ENCODE peak calls at places on chromosomes 4 and X, in eight cellular contexts. R is RWPE2; D is Jurkat, Clone E6-1; B is fibroblast of lung; U is breast epithelium; T is SJSA1; E is choroid plexus epithelial cell; N is AG10803. Q is an unnamed sample.

GRCh38 chrX:31213941-31214340 is 142.1 kb upstream of the FTHL17 start:
- DNase-seq in R (no peak), N (peak), T (no peak), E (peak), D (peak), U (no peak), B (no peak), Q (peak)

GRCh38 chrX:129963729-129964128 is 18.7 kb upstream of the BCORL1 start:
- DNase-seq in E (no peak), R (no peak), U (no peak), B (no peak), D (no peak), N (no peak), T (no peak), Q (no peak)

GRCh38 chrX:129433461-129433860 is 89.8 kb downstream of the SMARCA1 start:
- DNase-seq in N (no peak), B (no peak), D (no peak), E (no peak), U (no peak), R (no peak), T (no peak), Q (no peak)

GRCh38 chr4:37988670-37989069 is 28.5 kb downstream of the PTTG2 start:
- DNase-seq in N (no peak), U (no peak), T (no peak), E (no peak), B (peak), R (no peak), D (no peak), Q (no peak)

GRCh38 chr4:150828159-150828558 is 186.9 kb downstream of the LRBA start:
- DNase-seq in E (no peak), B (no peak), N (no peak), U (no peak), R (no peak), D (no peak), T (no peak), Q (peak)

GRCh38 chr4:47862297-47862696 is 24.4 kb upstream of the CORIN start:
- DNase-seq in E (peak), B (peak), D (no peak), R (no peak), T (no peak), N (peak), U (no peak), Q (no peak)

GRCh38 chr4:3355266-3355748 is 62.5 kb downstream of the RGS12 start:
- DNase-seq in D (no peak), R (no peak), N (no peak), T (no peak), B (no peak), E (no peak), U (peak), Q (peak)

GRCh38 chrX:150224676-150225075 is 138.4 kb upstream of the MAMLD1 start:
- DNase-seq in N (no peak), R (no peak), E (no peak), U (no peak), B (no peak), T (no peak), D (no peak), Q (no peak)

GRCh38 chrX:153688071-153688470 is 345 bp downstream of the SLC6A8 start:
- DNase-seq in T (no peak), U (no peak), B (no peak), E (no peak), R (no peak), D (no peak), N (no peak), Q (no peak)

GRCh38 chr4:123244233-123244632 is 152.4 kb upstream of the SPRY1 start:
- DNase-seq in E (peak), D (no peak), R (no peak), U (peak), T (no peak), N (no peak), B (no peak), Q (peak)

GRCh38 chr4:162201673-162202072 is 37.9 kb upstream of the FSTL5 start:
- DNase-seq in N (no peak), E (peak), U (no peak), D (no peak), B (peak), R (no peak), T (no peak), Q (no peak)

GRCh38 chr4:101347267-101347556 is at the start of gene PPP3CA:
- DNase-seq in R (no peak), N (no peak), B (no peak), E (no peak), U (peak), T (peak), D (no peak), Q (no peak)

GRCh38 chr4:59062970-59063369 is 1952.8 kb upstream of the IGFBP7 start:
- DNase-seq in E (no peak), R (no peak), D (no peak), U (no peak), T (no peak), N (no peak), B (no peak), Q (no peak)

GRCh38 chr4:151853034-151853433 is 92.2 kb upstream of the GATB start:
- DNase-seq in N (no peak), E (no peak), R (no peak), B (no peak), D (no peak), U (no peak), T (no peak), Q (no peak)

GRCh38 chr4:15586046-15586445 is 69.1 kb downstream of the FBXL5 start:
- DNase-seq in T (no peak), D (no peak), U (no peak), R (no peak), E (peak), B (no peak), N (peak), Q (no peak)

GRCh38 chr4:7195546-7196282 is 3.4 kb downstream of the SORCS2 start:
- DNase-seq in E (peak), U (no peak), N (peak), D (no peak), T (no peak), B (peak), R (no peak), Q (no peak)

GRCh38 chrX:48086119-48086518 is 14.7 kb upstream of the ZNF630 start:
- DNase-seq in N (peak), U (no peak), B (no peak), D (no peak), R (no peak), E (peak), T (no peak), Q (no peak)

DNA sequence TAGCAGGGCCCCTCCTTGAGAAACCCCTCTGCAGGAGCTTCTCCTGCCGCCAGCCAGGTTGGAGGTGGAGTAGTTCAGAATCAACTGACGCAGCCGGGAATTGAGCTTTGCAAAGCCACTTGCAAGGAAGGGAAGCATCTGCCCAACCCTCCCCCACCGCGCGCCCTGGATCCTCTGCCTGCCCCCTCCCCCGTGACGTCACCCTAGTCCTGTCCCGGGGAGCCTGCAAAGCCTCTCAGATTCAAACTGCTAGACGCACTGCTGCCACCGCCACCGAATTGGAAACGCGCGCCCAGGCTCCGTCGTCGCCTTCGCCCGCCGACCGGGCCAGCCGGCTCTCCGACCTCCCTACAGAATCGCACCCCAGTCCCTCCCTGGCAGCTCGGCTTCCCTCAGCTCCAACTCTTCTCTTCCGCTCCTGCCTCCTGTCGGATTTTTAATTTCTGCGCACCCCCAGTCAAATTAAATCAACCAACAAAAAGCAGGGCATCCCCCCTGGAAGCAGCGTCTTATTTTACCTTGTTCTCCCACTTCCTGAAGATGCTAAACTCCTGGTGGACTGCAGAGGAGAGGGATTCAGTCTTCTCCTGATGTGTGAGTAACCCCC is 3.8 kb downstream of the SLITRK2 start:
- DNase-seq in B (no peak), U (no peak), R (no peak), N (no peak), E (no peak), D (no peak), T (no peak), Q (no peak)
- H3K4me3 ChIP-seq in B (peak), U (no peak), R (no peak), N (no peak), E (no peak), D (no peak), T (no peak), Q (no peak)

GRCh38 chr4:183905081-183905592 is at the start of gene STOX2:
- DNase-seq in B (peak), D (peak), R (no peak), U (peak), E (peak), N (peak), T (peak), Q (no peak)
- H3K4me3 ChIP-seq in B (peak), D (peak), R (peak), U (peak), E (peak), N (peak), T (peak), Q (no peak)

GRCh38 chr4:89113415-89113814 is 2.1 kb downstream of the TIGD2 start:
- DNase-seq in B (no peak), U (no peak), E (no peak), R (no peak), D (no peak), N (no peak), T (no peak), Q (no peak)
- H3K4me3 ChIP-seq in B (no peak), U (no peak), E (no peak), R (no peak), D (no peak), N (no peak), T (no peak), Q (no peak)

DNA sequence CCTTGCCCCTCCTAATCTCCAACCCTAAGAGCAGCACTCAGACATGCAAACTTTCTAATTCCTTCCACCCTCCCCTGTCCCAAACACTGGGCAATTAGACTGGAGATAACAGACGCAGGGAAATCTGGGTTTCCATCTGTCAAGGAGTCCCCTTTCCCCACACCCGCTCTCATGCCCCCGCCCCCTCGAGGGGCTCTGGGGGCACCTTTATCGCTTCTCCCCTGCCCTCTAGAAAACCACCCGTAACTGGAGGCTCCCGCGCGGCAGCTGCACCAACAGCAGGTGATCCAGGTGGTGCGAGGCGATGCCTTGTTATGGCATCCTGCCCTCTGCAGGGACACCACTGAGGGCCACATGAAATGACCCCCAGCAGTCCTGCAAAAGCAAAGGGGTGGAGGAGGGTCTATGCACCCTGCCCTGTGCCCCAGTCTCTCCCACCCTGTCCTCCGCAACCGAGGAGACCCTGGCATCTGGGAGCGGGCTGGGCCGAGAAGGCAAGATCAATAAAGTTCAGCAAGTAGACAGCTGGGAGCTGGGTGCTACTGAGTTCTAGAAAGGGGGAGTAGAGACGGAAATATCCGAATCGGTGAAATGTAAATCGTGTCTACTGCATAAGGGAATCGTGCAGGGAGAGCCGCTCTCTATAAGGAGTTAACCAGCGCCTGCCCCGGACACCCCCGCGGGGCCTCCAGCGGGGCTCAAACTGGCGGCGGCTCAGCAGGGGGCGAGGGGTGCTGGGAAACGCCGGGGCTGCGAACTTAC is 1.6 kb downstream of the KCTD8 start:
- DNase-seq in D (no peak), N (no peak), R (peak), B (no peak), U (no peak), T (peak), E (no peak), Q (no peak)
- H3K4me3 ChIP-seq in D (no peak), N (no peak), R (no peak), B (peak), U (peak), T (no peak), E (no peak), Q (no peak)

GRCh38 chr4:8274772-8275241 is 5.3 kb downstream of the HTRA3 start:
- DNase-seq in U (peak), B (peak), D (no peak), R (no peak), N (peak), E (peak), T (no peak), Q (no peak)

GRCh38 chr4:8272472-8273428 is 3.2 kb downstream of the HTRA3 start:
- DNase-seq in D (no peak), T (no peak), B (no peak), N (peak), U (no peak), R (no peak), E (peak), Q (no peak)

GRCh38 chr4:8274066-8274652 is 4.6 kb downstream of the HTRA3 start:
- DNase-seq in U (no peak), B (no peak), N (no peak), E (no peak), T (no peak), R (no peak), D (no peak), Q (no peak)

GRCh38 chr4:8271821-8272220 is 2.3 kb downstream of the HTRA3 start:
- DNase-seq in N (no peak), D (no peak), E (no peak), U (no peak), T (no peak), R (no peak), B (no peak), Q (no peak)

GRCh38 chr4:8273450-8273849 is 3.9 kb downstream of the HTRA3 start:
- DNase-seq in T (no peak), N (no peak), D (no peak), E (no peak), B (no peak), R (no peak), U (no peak), Q (no peak)
- H3K4me3 ChIP-seq in T (no peak), N (no peak), D (no peak), E (no peak), B (no peak), R (no peak), U (no peak), Q (no peak)

DNA sequence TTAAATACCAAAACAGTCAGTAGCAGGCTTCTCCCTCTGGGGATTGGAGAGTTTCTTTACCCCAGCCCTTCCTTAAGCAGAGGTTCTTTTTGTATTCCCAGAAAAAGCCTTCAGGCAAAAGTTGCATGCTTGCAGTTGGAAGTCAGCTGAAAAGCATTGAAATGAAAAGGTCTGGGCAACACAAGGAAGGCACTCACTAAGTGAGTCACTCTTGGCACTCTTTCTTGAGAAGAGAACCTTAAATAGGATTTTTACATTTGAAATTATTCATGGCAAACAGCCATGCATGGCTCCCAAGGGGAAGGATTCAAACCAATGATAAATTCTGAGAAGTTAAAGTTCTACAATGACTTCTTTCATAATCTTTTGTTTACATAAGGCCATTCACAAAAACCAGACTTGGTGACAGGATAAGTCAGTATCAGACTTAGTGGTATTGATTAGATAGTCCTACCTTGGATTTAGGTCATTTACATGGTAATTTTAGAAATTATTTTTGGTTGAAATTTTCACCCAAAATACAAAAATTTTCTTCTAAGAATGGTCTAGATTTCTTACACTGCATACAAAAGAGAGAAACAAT is 2068.9 kb downstream of the PCDH7 start:
- DNase-seq in D (no peak), B (peak), N (no peak), E (peak), T (no peak), U (peak), R (no peak), Q (no peak)
- H3K4me3 ChIP-seq in D (no peak), B (no peak), N (no peak), E (no peak), T (no peak), U (no peak), R (no peak), Q (no peak)

GRCh38 chrX:43865791-43866190 is 16.5 kb downstream of the MAOB start:
- DNase-seq in T (no peak), B (no peak), D (no peak), N (no peak), E (no peak), R (no peak), U (no peak), Q (no peak)

GRCh38 chrX:43861750-43862149 is 20.5 kb downstream of the MAOB start:
- DNase-seq in B (peak), E (no peak), D (no peak), R (no peak), U (no peak), N (no peak), T (no peak), Q (no peak)

GRCh38 chrX:43866423-43866822 is 15.8 kb downstream of the MAOB start:
- DNase-seq in D (no peak), T (no peak), N (no peak), B (no peak), R (no peak), E (no peak), U (no peak), Q (no peak)

GRCh38 chrX:43862434-43862833 is 19.8 kb downstream of the MAOB start:
- DNase-seq in R (no peak), E (no peak), T (no peak), N (no peak), D (no peak), B (no peak), U (no peak), Q (no peak)

DNA sequence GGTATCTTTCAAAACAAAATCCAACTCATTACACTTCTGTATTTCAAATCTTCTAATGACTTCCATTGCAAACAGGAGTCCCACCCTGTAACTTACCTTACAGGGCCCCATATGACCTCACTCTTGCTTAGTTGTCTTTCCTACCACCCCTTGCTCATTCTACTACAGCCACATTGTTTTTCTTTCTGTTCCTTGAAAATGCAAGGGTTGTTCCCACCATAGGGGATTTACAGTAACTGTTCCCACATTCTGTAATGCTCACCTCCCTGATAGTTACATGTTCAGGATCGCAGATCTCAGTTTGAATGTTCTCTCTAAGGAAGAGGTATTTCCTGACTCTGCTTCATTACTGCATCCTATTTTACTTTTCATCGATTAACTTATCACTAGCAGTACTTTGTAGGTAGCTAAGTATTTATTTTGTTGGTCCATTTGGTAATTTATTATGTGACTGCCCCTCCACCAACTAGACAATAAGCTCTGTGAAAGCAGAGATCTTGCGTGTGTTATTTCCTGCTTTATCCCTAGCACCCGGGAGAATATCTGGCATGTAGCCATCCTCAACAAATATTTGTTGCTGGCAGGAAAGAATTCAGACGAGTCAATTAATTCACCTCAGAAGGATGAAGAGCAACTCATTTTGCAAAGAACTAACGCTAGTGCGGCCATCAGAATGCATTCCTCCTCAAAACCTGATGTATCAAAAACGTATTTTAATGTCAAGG is 21.4 kb downstream of the MAOB start:
- DNase-seq in D (no peak), E (peak), R (no peak), U (peak), B (peak), N (peak), T (peak), Q (no peak)
- H3K4me3 ChIP-seq in D (no peak), E (no peak), R (no peak), U (no peak), B (no peak), N (no peak), T (no peak), Q (no peak)

GRCh38 chrX:67543818-67544217 is at the start of gene AR:
- DNase-seq in D (no peak), T (peak), B (peak), R (no peak), U (peak), E (peak), N (peak), Q (no peak)
- H3K4me3 ChIP-seq in D (no peak), T (peak), B (peak), R (no peak), U (peak), E (peak), N (peak), Q (no peak)

GRCh38 chr4:165873298-165874071 is 448 bp downstream of the TLL1 start:
- DNase-seq in N (peak), R (no peak), E (no peak), D (no peak), T (no peak), U (no peak), B (peak), Q (peak)
- H3K4me3 ChIP-seq in N (peak), R (peak), E (peak), D (no peak), T (peak), U (peak), B (peak), Q (no peak)

GRCh38 chrX:134186362-134187121 is 50.4 kb upstream of the CCDC160 start:
- DNase-seq in D (peak), R (no peak), N (no peak), U (no peak), B (no peak), T (no peak), E (no peak), Q (peak)
- H3K4me3 ChIP-seq in D (peak), R (no peak), N (no peak), U (no peak), B (no peak), T (no peak), E (no peak), Q (no peak)

Q was measured in GM12865.